ENCODE peak calls at places on chromosomes 6 and 20, in six cellular contexts. One of them, this sample, is unnamed.

GRCh38 chr20:44064501-44065400 is 122.2 kb downstream of the JPH2 start:
- DNase-seq in HT1080: no peak
- DNase-seq in aorta: no peak
- DNase-seq in Kasumi-1: no peak
- DNase-seq in ELR: no peak
- DNase-seq in stimulated activated CD8-positive, alpha-beta memory T cell treated with anti-CD3 and anti-CD28 coated beads, Interleukin-15, amount 100 ng/mL, for 24 hours: no peak
- DNase-seq in this sample: no peak

GRCh38 chr6:43733471-43734293 is 36.3 kb upstream of the VEGFA start:
- DNase-seq in HT1080: no peak
- DNase-seq in aorta: no peak
- DNase-seq in Kasumi-1: no peak
- DNase-seq in ELR: no peak
- DNase-seq in stimulated activated CD8-positive, alpha-beta memory T cell treated with anti-CD3 and anti-CD28 coated beads, Interleukin-15, amount 100 ng/mL, for 24 hours: no peak
- DNase-seq in this sample: no peak

GRCh38 chr6:95228636-95229035 is 348.7 kb upstream of the MANEA start:
- DNase-seq in HT1080: no peak
- DNase-seq in aorta: no peak
- DNase-seq in Kasumi-1: no peak
- DNase-seq in ELR: no peak
- DNase-seq in stimulated activated CD8-positive, alpha-beta memory T cell treated with anti-CD3 and anti-CD28 coated beads, Interleukin-15, amount 100 ng/mL, for 24 hours: no peak
- DNase-seq in this sample: no peak

GRCh38 chr6:13286185-13286584 is 42.2 kb downstream of the TBC1D7 start:
- DNase-seq in HT1080: no peak
- DNase-seq in aorta: no peak
- DNase-seq in Kasumi-1: peak
- DNase-seq in ELR: no peak
- DNase-seq in stimulated activated CD8-positive, alpha-beta memory T cell treated with anti-CD3 and anti-CD28 coated beads, Interleukin-15, amount 100 ng/mL, for 24 hours: no peak
- DNase-seq in this sample: no peak

GRCh38 chr6:7389162-7389450 is 436 bp downstream of the CAGE1 start:
- DNase-seq in HT1080: no peak
- DNase-seq in aorta: no peak
- DNase-seq in Kasumi-1: peak
- DNase-seq in ELR: peak
- DNase-seq in stimulated activated CD8-positive, alpha-beta memory T cell treated with anti-CD3 and anti-CD28 coated beads, Interleukin-15, amount 100 ng/mL, for 24 hours: no peak
- DNase-seq in this sample: no peak

GRCh38 chr6:34234667-34235604 is 1.7 kb upstream of the HMGA1 start:
- DNase-seq in HT1080: no peak
- DNase-seq in aorta: peak
- DNase-seq in Kasumi-1: no peak
- DNase-seq in ELR: no peak
- DNase-seq in stimulated activated CD8-positive, alpha-beta memory T cell treated with anti-CD3 and anti-CD28 coated beads, Interleukin-15, amount 100 ng/mL, for 24 hours: no peak
- DNase-seq in this sample: no peak

GRCh38 chr20:14720251-14720650 is 382.8 kb upstream of the FLRT3 start:
- DNase-seq in HT1080: peak
- DNase-seq in aorta: no peak
- DNase-seq in Kasumi-1: no peak
- DNase-seq in ELR: no peak
- DNase-seq in stimulated activated CD8-positive, alpha-beta memory T cell treated with anti-CD3 and anti-CD28 coated beads, Interleukin-15, amount 100 ng/mL, for 24 hours: no peak
- DNase-seq in this sample: no peak

GRCh38 chr20:22352019-22352418 is 232.4 kb downstream of the FOXA2 start:
- DNase-seq in HT1080: no peak
- DNase-seq in aorta: no peak
- DNase-seq in Kasumi-1: no peak
- DNase-seq in ELR: no peak
- DNase-seq in stimulated activated CD8-positive, alpha-beta memory T cell treated with anti-CD3 and anti-CD28 coated beads, Interleukin-15, amount 100 ng/mL, for 24 hours: no peak
- DNase-seq in this sample: no peak

GRCh38 chr20:1002682-1003561 is 811 bp upstream of the RSPO4 start:
- DNase-seq in HT1080: no peak
- DNase-seq in aorta: no peak
- DNase-seq in Kasumi-1: no peak
- DNase-seq in ELR: no peak
- DNase-seq in stimulated activated CD8-positive, alpha-beta memory T cell treated with anti-CD3 and anti-CD28 coated beads, Interleukin-15, amount 100 ng/mL, for 24 hours: no peak
- DNase-seq in this sample: no peak